ENCODE peak calls at places on chromosomes 4 and X, in seven cellular contexts. Y is foreskin fibroblast; T is activated T-helper 2 cell treated with anti-CD3 and anti-CD28 coated beads, Interferon-gamma antibody, Interleukin-2, Interleukin-4, amounts not matched to agents 10 μg/mL and 5 μg/mL and 100 μg/mL, durations not matched to agents 14 hours and 24 hours and 36 hours; S is SW 1271; E is activated CD4-positive, alpha-beta T cell treated with anti-CD3 and anti-CD28 coated beads, Interleukin-2, amount 50 U/mL, for 4 hours; D is caudate nucleus; N is activated T-cell treated with anti-CD3 and anti-CD28 coated beads for 48 hours. K is an unnamed sample.

GRCh38 chr4:6362896-6363295 is 93.2 kb downstream of the WFS1 start:
- DNase-seq in Y (peak; percentile 38), T (peak; percentile 18), S (no peak), E (no peak), D (no peak), N (no peak), K (no peak)

GRCh38 chrX:148380614-148381561 is 119.5 kb upstream of the AFF2 start:
- DNase-seq in Y (no peak), T (peak; percentile 29), S (no peak), E (peak; percentile 18), D (no peak), N (no peak), K (peak; percentile 27)

GRCh38 chr4:101211146-101211553 is 136.2 kb downstream of the PPP3CA start:
- DNase-seq in Y (peak; percentile 40), T (no peak), S (no peak), E (no peak), D (no peak), N (no peak), K (no peak)

GRCh38 chrX:113935516-113935915 is 648.4 kb upstream of the HTR2C start:
- DNase-seq in Y (no peak), T (no peak), S (no peak), E (no peak), D (no peak), N (no peak), K (no peak)

GRCh38 chr4:40550900-40551546 is 78.6 kb downstream of the RBM47 start:
- DNase-seq in Y (peak; percentile 44), T (peak; percentile 21), S (no peak), E (no peak), D (no peak), N (no peak), K (no peak)

GRCh38 chr4:153790962-153791551 is 2.2 kb upstream of the SFRP2 start:
- DNase-seq in Y (peak; percentile 84), T (no peak), S (no peak), E (no peak), D (no peak), N (peak; percentile 52), K (peak; percentile 64)

GRCh38 chrX:3501833-3502535 is 155.5 kb upstream of the MXRA5 start:
- DNase-seq in Y (no peak), T (no peak), S (no peak), E (no peak), D (no peak), N (no peak), K (no peak)

GRCh38 chr4:138609943-138610350 is 367.8 kb upstream of the SLC7A11 start:
- DNase-seq in Y (peak; percentile 75), T (no peak), S (no peak), E (no peak), D (no peak), N (no peak), K (no peak)

GRCh38 chr4:186789671-186790070 is 66.0 kb upstream of the FAT1 start:
- DNase-seq in Y (no peak), T (no peak), S (no peak), E (no peak), D (no peak), N (no peak), K (no peak)

GRCh38 chr4:154958621-154959358 is 177.7 kb downstream of the RBM46 start:
- DNase-seq in Y (peak; percentile 2), T (no peak), S (no peak), E (no peak), D (no peak), N (no peak), K (no peak)

GRCh38 chr4:124708517-124709300 is 3.8 kb downstream of the ANKRD50 start:
- DNase-seq in Y (peak; percentile 15), T (no peak), S (no peak), E (no peak), D (no peak), N (no peak), K (no peak)

GRCh38 chr4:242121-242848 is 63.0 kb downstream of the ZNF732 start:
- DNase-seq in Y (peak; percentile 34), T (peak; percentile 61), S (peak; percentile 11), E (peak; percentile 48), D (peak; percentile 19), N (peak; percentile 42), K (peak; percentile 64)

GRCh38 chr4:26020083-26020668 is 106.2 kb downstream of the SMIM20 start:
- DNase-seq in Y (peak; percentile 82), T (no peak), S (no peak), E (peak; percentile 16), D (no peak), N (no peak), K (peak; percentile 9)

GRCh38 chr4:8558080-8558960 is 21.9 kb upstream of the GPR78 start:
- DNase-seq in Y (no peak), T (no peak), S (no peak), E (no peak), D (no peak), N (no peak), K (no peak)

K was measured in stimulated activated CD4-positive, alpha-beta T cell treated with anti-CD3 and anti-CD28 coated beads, Interleukin-2, amount 100 ng/mL, for 24 hours.